ENCODE peak calls at places on chromosome 21, in seven cellular contexts. S is mammary epithelial cell, L is colonic mucosa, G is IMR-90, Z is HCT116, X is neural progenitor cell, D is DND-41. N is an unnamed sample.

GRCh38 chr21:36854391-36854790 is 112.1 kb downstream of the HLCS start:
- DNase-seq in D (peak; percentile 59), S (no peak), Z (no peak), G (peak; percentile 34), X (peak; percentile 84), L (peak; percentile 53), N (no peak)

GRCh38 chr21:17590443-17590842 is 22.3 kb downstream of the BTG3 start:
- DNase-seq in S (no peak), X (no peak), D (no peak), Z (no peak), L (no peak), G (peak; percentile 54), N (no peak)

GRCh38 chr21:34820051-34820450 is 151.3 kb downstream of the CLIC6 start:
- DNase-seq in Z (no peak), G (no peak), D (peak; percentile 46), S (no peak), X (no peak), L (peak; percentile 17), N (no peak)

GRCh38 chr21:42233067-42233981 is 14.4 kb downstream of the ABCG1 start:
- DNase-seq in D (peak; percentile 57), S (no peak), Z (no peak), L (peak; percentile 76), X (no peak), G (peak; percentile 20), N (peak; percentile 84)

GRCh38 chr21:21165063-21165645 is 166.9 kb downstream of the NCAM2 start:
- DNase-seq in D (no peak), S (no peak), Z (no peak), G (peak; percentile 97), X (no peak), L (no peak), N (no peak)

GRCh38 chr21:17387030-17387617 is 125.7 kb upstream of the CXADR start:
- DNase-seq in D (peak; percentile 41), X (peak; percentile 80), Z (peak; percentile 51), S (peak; percentile 47), G (peak; percentile 59), L (peak; percentile 72), N (no peak)

GRCh38 chr21:38910390-38911008 is 104.8 kb downstream of the ETS2 start:
- DNase-seq in S (peak; percentile 89), G (no peak), X (no peak), D (no peak), Z (peak; percentile 74), L (peak; percentile 66), N (no peak)

GRCh38 chr21:38661296-38662223 is 144.2 kb upstream of the ETS2 start:
- DNase-seq in X (peak; percentile 58), Z (no peak), S (no peak), L (peak; percentile 38), G (peak; percentile 62), D (no peak), N (peak; percentile 88)

GRCh38 chr21:39588884-39589283 is 23.9 kb upstream of the B3GALT5 start:
- DNase-seq in Z (no peak), D (no peak), S (no peak), L (no peak), X (no peak), G (no peak), N (no peak)

GRCh38 chr21:36504067-36505058 is 24.4 kb upstream of the CLDN14 start:
- DNase-seq in G (peak; percentile 68), L (peak; percentile 48), S (peak; percentile 11), X (peak; percentile 55), D (peak; percentile 50), Z (peak; percentile 34), N (no peak)

GRCh38 chr21:14744368-14744767 is 198.3 kb upstream of the SAMSN1 start:
- DNase-seq in L (no peak), S (no peak), Z (no peak), G (no peak), X (no peak), D (no peak), N (no peak)

GRCh38 chr21:43274022-43274945 is 105.5 kb downstream of the CRYAA start:
- DNase-seq in Z (no peak), X (no peak), L (no peak), D (no peak), S (no peak), G (no peak), N (peak; percentile 42)

GRCh38 chr21:26933448-26933847 is 33.4 kb downstream of the ADAMTS5 start:
- DNase-seq in L (no peak), G (no peak), S (no peak), X (no peak), D (no peak), Z (no peak), N (no peak)

GRCh38 chr21:28445081-28445830 is 547.4 kb downstream of the LTN1 start:
- DNase-seq in D (no peak), S (peak; percentile 23), G (peak; percentile 91), L (no peak), Z (no peak), X (no peak), N (no peak)

DNA sequence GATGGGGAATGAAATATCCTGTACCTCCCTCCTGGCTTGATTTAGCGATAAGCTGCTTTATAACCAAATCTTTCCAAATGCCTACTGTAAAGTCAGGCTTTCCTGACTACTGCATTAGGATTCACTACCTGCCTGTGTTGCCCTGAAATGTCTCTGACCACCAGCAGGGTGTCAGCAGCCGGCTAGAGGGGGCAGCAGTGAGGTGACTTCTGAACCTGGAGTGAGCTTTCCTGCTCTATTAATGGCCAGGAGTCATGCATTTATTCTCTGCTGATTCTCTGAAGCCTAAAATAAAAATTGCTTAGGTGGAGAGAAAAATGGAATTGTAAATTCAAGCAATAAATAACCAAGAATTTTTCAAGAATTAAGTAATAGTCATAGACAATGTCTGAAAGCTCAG is 2.5 kb downstream of the BACE2 start:
- DNase-seq in X (peak; percentile 64), D (peak; percentile 41), Z (no peak), G (peak; percentile 34), S (peak; percentile 62), L (peak; percentile 61), N (no peak)
- TF ChIP-seq CTCF in X (peak; percentile 77), D (peak; percentile 57), Z (peak; percentile 94), G (peak; percentile 58), S (peak; percentile 94), L (peak; percentile 62), N (peak; percentile 55)

GRCh38 chr21:32352556-32352955 is 40.3 kb downstream of the URB1 start:
- DNase-seq in D (no peak), Z (no peak), L (no peak), S (no peak), X (no peak), G (no peak), N (no peak)

GRCh38 chr21:32350211-32350980 is 42.4 kb downstream of the URB1 start:
- DNase-seq in G (no peak), L (no peak), Z (no peak), X (no peak), D (no peak), S (no peak), N (no peak)

GRCh38 chr21:32351428-32351827 is 41.4 kb downstream of the URB1 start:
- DNase-seq in D (no peak), G (no peak), L (no peak), S (peak; percentile 91), X (no peak), Z (no peak), N (no peak)

GRCh38 chr21:32349333-32349944 is 43.4 kb downstream of the URB1 start:
- DNase-seq in L (no peak), G (no peak), D (no peak), Z (no peak), X (no peak), S (no peak), N (no peak)

DNA sequence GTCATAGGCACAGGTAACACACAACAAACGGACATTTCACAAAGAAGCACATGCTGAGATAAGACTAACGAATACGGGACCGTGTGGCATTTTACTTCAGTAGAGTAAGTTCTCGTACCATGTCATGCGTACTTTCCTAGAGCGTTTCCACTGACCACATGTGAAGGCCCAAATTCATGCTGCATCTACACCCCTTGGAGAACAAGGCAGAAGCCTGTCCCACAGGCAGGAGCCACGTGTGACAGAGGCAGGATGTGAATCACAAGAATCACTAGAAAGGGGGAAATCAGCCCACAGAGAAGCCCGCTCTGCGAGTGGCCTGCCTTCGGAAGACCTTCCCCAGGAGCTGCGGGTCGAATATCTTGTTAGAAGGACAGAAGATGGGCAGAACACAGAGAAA is 41.8 kb downstream of the URB1 start:
- DNase-seq in Z (no peak), S (no peak), G (no peak), D (no peak), X (no peak), L (no peak), N (no peak)
- H3K9ac ChIP-seq in Z (no peak overlapping the region), S (no peak overlapping the region), G (no peak overlapping the region), D (no peak overlapping the region), X (no peak overlapping the region), L (no peak overlapping the region), N (no peak overlapping the region)

DNA sequence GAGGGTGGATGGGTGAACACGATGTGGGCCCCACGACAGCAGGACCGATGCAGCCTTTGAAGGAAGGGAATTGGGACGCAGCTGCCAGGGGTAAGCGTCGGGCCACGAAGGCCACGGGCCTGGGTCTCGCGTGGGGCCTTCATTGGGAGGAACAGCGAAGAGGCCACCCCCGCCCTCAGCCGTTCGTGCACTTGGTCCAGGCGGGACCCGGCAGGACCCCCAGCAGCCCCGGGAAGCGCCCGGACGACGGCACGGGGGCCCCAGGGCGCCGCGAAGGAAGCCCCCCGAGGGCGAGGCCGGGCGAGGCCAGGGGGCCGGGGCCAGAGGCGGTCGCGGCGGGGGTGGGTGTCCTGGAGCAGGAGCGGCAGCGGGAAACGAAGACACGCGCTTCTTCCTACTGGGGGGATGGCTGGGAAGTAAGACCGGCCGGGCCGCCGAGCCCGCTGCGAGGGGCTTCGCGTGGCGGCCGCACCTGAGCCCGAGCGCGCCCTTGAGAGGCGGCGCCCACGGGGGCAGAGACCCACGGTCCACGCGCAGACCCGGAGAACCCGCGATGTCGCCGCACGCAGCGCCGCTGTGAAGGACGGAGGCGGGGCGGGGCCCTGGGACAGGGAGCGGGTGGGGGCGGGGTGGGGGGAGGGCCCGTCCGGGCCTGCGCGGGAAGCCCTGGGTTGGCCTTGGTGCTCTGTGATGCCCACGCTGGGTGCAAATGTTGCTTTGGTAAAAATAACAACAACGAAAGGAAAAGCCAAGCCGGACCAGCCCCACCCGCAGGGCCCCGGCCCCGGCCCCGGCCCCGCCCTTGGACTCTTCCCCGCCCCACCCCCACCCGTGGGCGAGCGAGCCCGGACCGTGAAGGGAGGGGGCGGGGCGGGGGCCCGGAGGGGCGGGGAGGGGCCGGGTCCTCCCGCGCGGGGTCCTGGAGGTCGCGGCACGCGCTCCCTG is 56.0 kb upstream of the ADARB1 start:
- DNase-seq in X (peak; percentile 25), L (no peak), G (no peak), Z (no peak), D (no peak), S (no peak), N (peak; percentile 76)
- H3K4me3 ChIP-seq in X (peak overlapping the region; percentile 40), L (peak overlapping the region; percentile 11), G (peak overlapping the region; percentile 35), Z (no peak overlapping the region), D (no peak overlapping the region), S (peak overlapping the region; percentile 26), N (no peak overlapping the region)

DNA sequence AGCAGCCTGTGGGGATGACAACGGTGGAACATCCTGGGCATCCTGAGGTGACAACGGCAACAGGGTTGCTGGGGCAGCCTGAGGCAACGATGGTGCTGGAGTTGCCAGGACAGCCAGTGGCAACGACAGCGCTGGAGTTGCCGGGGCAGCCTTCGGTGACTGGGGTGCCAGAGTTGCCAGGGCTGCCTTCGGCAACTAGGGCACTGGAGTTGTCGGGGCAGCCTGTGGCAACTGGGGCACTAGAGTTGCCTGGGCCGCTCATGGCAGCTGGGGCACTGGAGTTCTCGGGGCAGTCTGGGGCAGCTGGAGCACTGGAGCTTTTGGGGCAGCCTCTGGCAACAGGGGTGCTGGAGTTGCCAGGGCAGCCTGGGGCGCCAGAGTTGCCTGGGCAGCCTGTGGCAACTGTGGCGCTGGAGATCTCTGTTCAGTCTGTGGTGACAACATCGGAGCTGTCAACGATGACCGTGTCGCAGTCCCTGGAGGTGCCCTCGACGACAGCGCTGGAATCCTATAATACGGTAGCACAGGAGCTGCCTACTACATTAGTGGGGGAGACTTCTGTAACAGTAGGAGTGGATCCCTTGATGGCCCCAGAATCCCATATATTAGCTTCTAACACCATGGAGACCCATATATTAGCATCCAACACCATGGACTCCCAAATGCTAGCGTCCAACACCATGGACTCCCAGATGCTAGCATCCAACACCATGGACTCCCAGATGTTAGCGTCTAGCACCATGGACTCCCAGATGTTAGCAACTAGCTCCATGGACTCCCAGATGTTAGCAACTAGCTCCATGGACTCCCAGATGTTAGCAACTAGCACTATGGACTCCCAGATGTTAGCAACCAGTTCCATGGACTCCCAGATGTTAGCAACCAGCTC is 8.2 kb downstream of the SON start:
- DNase-seq in G (no peak), Z (no peak), D (no peak), L (no peak), S (no peak), X (no peak), N (no peak)
- TF ChIP-seq CTCF in G (no peak), Z (no peak), D (no peak), L (no peak), S (no peak), X (no peak), N (no peak)

N was measured in kidney.